ENCODE peak calls at places on chromosomes 3 and 15, in six cellular contexts. N, C, G, L, Z and J are unnamed samples.
A peak's percentile ranks its signal among the peaks of the same experiment; 100 is the strongest.

GRCh38 chr3:18734309-18734708 is 309.2 kb upstream of the SATB1 start:
- DNase-seq in N (no peak), C (no peak), G (no peak), L (no peak), Z (no peak), J (no peak)

GRCh38 chr3:169148448-169149348 is 514.8 kb downstream of the MECOM start:
- DNase-seq in N (peak; percentile 4), C (peak; percentile 28), G (no peak), L (no peak), Z (no peak), J (no peak)

GRCh38 chr3:12395349-12396012 is 88.8 kb upstream of the TSEN2 start:
- DNase-seq in N (no peak), C (no peak), G (peak; percentile 53), L (no peak), Z (no peak), J (no peak)

GRCh38 chr3:133855772-133856171 is 39.9 kb downstream of the RAB6B start:
- DNase-seq in N (no peak), C (no peak), G (no peak), L (no peak), Z (no peak), J (peak; percentile 15)

GRCh38 chr3:49244589-49245205 is 32.3 kb downstream of the C3orf62 start:
- DNase-seq in N (no peak), C (no peak), G (no peak), L (no peak), Z (no peak), J (no peak)

GRCh38 chr15:85100186-85100937 is 118.7 kb downstream of the PDE8A start:
- DNase-seq in N (no peak), C (no peak), G (no peak), L (no peak), Z (no peak), J (peak; percentile 63)

GRCh38 chr15:62254137-62254934 is 89.3 kb upstream of the C2CD4B start:
- DNase-seq in N (peak; percentile 76), C (peak; percentile 63), G (no peak), L (peak; percentile 59), Z (peak; percentile 34), J (peak; percentile 9)

GRCh38 chr3:126081618-126082333 is 2.1 kb downstream of the SLC41A3 start:
- DNase-seq in N (peak; percentile 50), C (no peak), G (no peak), L (peak; percentile 29), Z (no peak), J (no peak)

GRCh38 chr3:11477286-11477935 is 166.3 kb downstream of the VGLL4 start:
- DNase-seq in N (no peak), C (no peak), G (no peak), L (no peak), Z (no peak), J (no peak)

GRCh38 chr3:143172313-143173054 is 52.9 kb downstream of the CHST2 start:
- DNase-seq in N (no peak), C (no peak), G (no peak), L (no peak), Z (no peak), J (no peak)

GRCh38 chr3:72152551-72153476 is 367.9 kb upstream of the PROK2 start:
- DNase-seq in N (peak; percentile 73), C (peak; percentile 55), G (no peak), L (peak; percentile 39), Z (no peak), J (no peak)

GRCh38 chr15:87312221-87312620 is 944.3 kb downstream of the NTRK3 start:
- DNase-seq in N (no peak), C (no peak), G (no peak), L (no peak), Z (no peak), J (no peak)

GRCh38 chr3:142270407-142270806 is 45.0 kb upstream of the GK5 start:
- DNase-seq in N (no peak), C (no peak), G (no peak), L (no peak), Z (no peak), J (peak; percentile 81)

GRCh38 chr15:60507596-60508424 is 28.9 kb upstream of the ICE2 start:
- DNase-seq in N (peak; percentile 60), C (peak; percentile 55), G (peak; percentile 83), L (peak; percentile 43), Z (no peak), J (peak; percentile 24)

GRCh38 chr3:119731545-119732343 is 28.9 kb downstream of the CFAP91 start:
- DNase-seq in N (no peak), C (no peak), G (no peak), L (no peak), Z (no peak), J (no peak)

GRCh38 chr3:75655501-75655904 is 8.6 kb upstream of the FRG2C start:
- DNase-seq in N (no peak), C (no peak), G (no peak), L (no peak), Z (no peak), J (no peak)

GRCh38 chr15:42582569-42583235 is 7.3 kb downstream of the STARD9 start:
- DNase-seq in N (peak; percentile 28), C (no peak), G (no peak), L (no peak), Z (no peak), J (no peak)

GRCh38 chr15:42581272-42581730 is 5.9 kb downstream of the STARD9 start:
- DNase-seq in N (peak; percentile 90), C (peak; percentile 64), G (no peak), L (peak; percentile 62), Z (peak; percentile 57), J (peak; percentile 82)

GRCh38 chr15:42578984-42579537 is 3.7 kb downstream of the STARD9 start:
- DNase-seq in N (no peak), C (no peak), G (no peak), L (no peak), Z (no peak), J (no peak)

GRCh38 chr15:42584031-42584765 is 8.8 kb downstream of the STARD9 start:
- DNase-seq in N (no peak), C (peak; percentile 68), G (no peak), L (peak; percentile 32), Z (peak; percentile 43), J (no peak)
- TF ChIP-seq GABPA in N (no peak), C (no peak), G (no peak), L (no peak), Z (no peak), J (no peak)

GRCh38 chr3:99315896-99316295 is 322.5 kb upstream of the COL8A1 start:
- DNase-seq in N (no peak), C (no peak), G (no peak), L (no peak), Z (no peak), J (no peak)

GRCh38 chr3:99319450-99319849 is 318.9 kb upstream of the COL8A1 start:
- DNase-seq in N (no peak), C (no peak), G (no peak), L (no peak), Z (no peak), J (no peak)

GRCh38 chr3:99317196-99317595 is 321.2 kb upstream of the COL8A1 start:
- DNase-seq in N (no peak), C (no peak), G (no peak), L (no peak), Z (no peak), J (no peak)

DNA sequence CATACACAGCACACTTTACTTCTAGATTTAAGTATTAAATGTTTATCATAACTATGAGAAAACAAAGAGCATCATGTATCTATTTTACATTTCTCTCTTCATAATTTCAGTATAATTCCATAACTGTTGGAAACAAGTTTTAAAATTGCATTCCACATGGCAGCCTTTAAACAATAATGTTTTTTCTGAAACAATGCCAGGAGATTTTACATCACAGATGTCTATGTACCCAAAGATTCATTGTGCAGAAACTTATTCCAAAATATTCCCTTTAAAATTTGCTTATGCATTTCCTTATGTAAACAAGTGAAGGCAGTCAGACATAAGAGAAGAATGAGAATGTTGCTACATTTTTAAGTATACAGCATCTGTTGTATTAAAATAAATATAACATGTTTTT is 324.9 kb upstream of the COL8A1 start:
- DNase-seq in N (no peak), C (no peak), G (no peak), L (no peak), Z (no peak), J (no peak)
- TF ChIP-seq GABPA in N (no peak), C (no peak), G (no peak), L (no peak), Z (no peak), J (no peak)

DNA sequence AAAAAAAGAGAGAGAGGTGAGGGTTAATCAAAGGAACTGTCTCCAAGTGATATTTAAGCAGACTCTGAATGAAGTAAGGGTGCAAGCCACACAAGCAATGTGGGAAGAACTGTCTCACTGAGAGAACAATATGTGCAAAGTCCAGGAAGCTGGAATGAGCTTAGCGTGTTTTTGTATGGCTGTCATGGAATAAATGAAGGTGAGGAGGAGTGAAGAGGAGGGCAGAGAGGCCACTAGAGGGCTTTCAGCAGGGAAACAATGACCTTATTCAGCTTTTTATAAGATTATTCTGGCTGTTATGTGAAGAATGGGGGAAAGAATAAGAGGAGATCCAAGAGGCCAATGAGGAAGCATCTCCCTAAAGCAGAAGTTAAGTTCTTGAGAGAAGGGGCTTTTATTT is 86.9 kb upstream of the COL8A1 start:
- DNase-seq in N (no peak), C (no peak), G (no peak), L (peak; percentile 15), Z (no peak), J (no peak)
- TF ChIP-seq GABPA in N (no peak), C (no peak), G (no peak), L (no peak), Z (no peak), J (no peak)

GRCh38 chr3:15241341-15241740 is 35.3 kb downstream of the CAPN7 start:
- DNase-seq in N (no peak), C (peak; percentile 67), G (no peak), L (no peak), Z (no peak), J (peak; percentile 31)
- TF ChIP-seq GABPA in N (no peak), C (no peak), G (no peak), L (no peak), Z (no peak), J (no peak)